ENCODE peak calls at places on chromosomes 5 and 9, in five cellular contexts. One of them, this sample, is unnamed.

GRCh38 chr5:64977779-64978178 is 209.0 kb downstream of the CWC27 start:
- DNase-seq in neural crest cell: no peak
- DNase-seq in foreskin fibroblast: peak; percentile 9
- DNase-seq in HuH-7.5: no peak
- DNase-seq in NCI-H2029: no peak
- DNase-seq in this sample: no peak

GRCh38 chr9:137318976-137319375 is 16.9 kb upstream of the NRARP start:
- DNase-seq in foreskin fibroblast: peak; percentile 53
- DNase-seq in HuH-7.5: peak; percentile 88
- DNase-seq in NCI-H2029: no peak
- DNase-seq in neural crest cell: no peak
- DNase-seq in this sample: no peak

GRCh38 chr9:115327441-115328122 is 209.6 kb upstream of the TNC start:
- DNase-seq in NCI-H2029: no peak
- DNase-seq in foreskin fibroblast: no peak
- DNase-seq in neural crest cell: no peak
- DNase-seq in HuH-7.5: no peak
- DNase-seq in this sample: no peak

GRCh38 chr5:140800816-140801493 is at the start of gene PCDHA3:
- DNase-seq in NCI-H2029: peak; percentile 34
- DNase-seq in neural crest cell: no peak
- DNase-seq in HuH-7.5: no peak
- DNase-seq in foreskin fibroblast: no peak
- DNase-seq in this sample: no peak

GRCh38 chr5:14326035-14326909 is 183.1 kb downstream of the TRIO start:
- DNase-seq in foreskin fibroblast: no peak
- DNase-seq in HuH-7.5: peak; percentile 19
- DNase-seq in neural crest cell: no peak
- DNase-seq in NCI-H2029: no peak
- DNase-seq in this sample: no peak

GRCh38 chr5:59193616-59194319 is 610.9 kb downstream of the RAB3C start:
- DNase-seq in NCI-H2029: no peak
- DNase-seq in foreskin fibroblast: peak; percentile 97
- DNase-seq in HuH-7.5: no peak
- DNase-seq in neural crest cell: no peak
- DNase-seq in this sample: no peak

GRCh38 chr5:74995931-74996330 is 56.4 kb downstream of the GCNT4 start:
- DNase-seq in NCI-H2029: no peak
- DNase-seq in neural crest cell: no peak
- DNase-seq in foreskin fibroblast: no peak
- DNase-seq in HuH-7.5: no peak
- DNase-seq in this sample: no peak

GRCh38 chr9:89440548-89440947 is 57.4 kb downstream of the SEMA4D start:
- DNase-seq in foreskin fibroblast: no peak
- DNase-seq in NCI-H2029: no peak
- DNase-seq in HuH-7.5: no peak
- DNase-seq in neural crest cell: no peak
- DNase-seq in this sample: no peak

GRCh38 chr9:16312116-16312515 is 558.4 kb downstream of the BNC2 start:
- DNase-seq in foreskin fibroblast: no peak
- DNase-seq in NCI-H2029: no peak
- DNase-seq in HuH-7.5: no peak
- DNase-seq in neural crest cell: no peak
- DNase-seq in this sample: no peak

GRCh38 chr5:9765421-9765820 is 135.3 kb upstream of the TAS2R1 start:
- DNase-seq in neural crest cell: no peak
- DNase-seq in NCI-H2029: no peak
- DNase-seq in foreskin fibroblast: peak; percentile 88
- DNase-seq in HuH-7.5: no peak
- DNase-seq in this sample: no peak

GRCh38 chr5:168612996-168613395 is 33.8 kb upstream of the PANK3 start:
- DNase-seq in foreskin fibroblast: no peak
- DNase-seq in HuH-7.5: no peak
- DNase-seq in NCI-H2029: no peak
- DNase-seq in neural crest cell: no peak
- DNase-seq in this sample: no peak

GRCh38 chr5:220008-220407 is 1.9 kb downstream of the SDHA start:
- DNase-seq in neural crest cell: no peak
- DNase-seq in HuH-7.5: no peak
- DNase-seq in NCI-H2029: no peak
- DNase-seq in foreskin fibroblast: no peak
- DNase-seq in this sample: no peak

GRCh38 chr5:92332039-92332438 is 948.9 kb upstream of the ARRDC3 start:
- DNase-seq in HuH-7.5: no peak
- DNase-seq in foreskin fibroblast: peak; percentile 63
- DNase-seq in NCI-H2029: no peak
- DNase-seq in neural crest cell: no peak
- DNase-seq in this sample: no peak

GRCh38 chr9:83708515-83709158 is 879 bp upstream of the UBQLN1 start:
- DNase-seq in HuH-7.5: peak; percentile 67
- DNase-seq in NCI-H2029: no peak
- DNase-seq in foreskin fibroblast: peak; percentile 25
- DNase-seq in neural crest cell: peak; percentile 37
- DNase-seq in this sample: peak; percentile 23

GRCh38 chr5:78574157-78574673 is 74.4 kb downstream of the LHFPL2 start:
- DNase-seq in foreskin fibroblast: peak; percentile 54
- DNase-seq in HuH-7.5: no peak
- DNase-seq in NCI-H2029: no peak
- DNase-seq in neural crest cell: no peak
- DNase-seq in this sample: no peak

GRCh38 chr9:134065720-134066419 is 2.0 kb downstream of the BRD3 start:
- DNase-seq in foreskin fibroblast: peak; percentile 70
- DNase-seq in NCI-H2029: no peak
- DNase-seq in neural crest cell: no peak
- DNase-seq in HuH-7.5: peak; percentile 86
- DNase-seq in this sample: no peak

GRCh38 chr9:79742145-79742820 is 170.5 kb downstream of the TLE4 start:
- DNase-seq in NCI-H2029: no peak
- DNase-seq in HuH-7.5: no peak
- DNase-seq in neural crest cell: no peak
- DNase-seq in foreskin fibroblast: no peak
- DNase-seq in this sample: no peak

GRCh38 chr9:29691758-29692407 is 2118.6 kb upstream of the C9orf72 start:
- DNase-seq in foreskin fibroblast: no peak
- DNase-seq in neural crest cell: peak; percentile 29
- DNase-seq in HuH-7.5: peak; percentile 0
- DNase-seq in NCI-H2029: no peak
- DNase-seq in this sample: peak; percentile 65

GRCh38 chr9:93303258-93303771 is 119.4 kb downstream of the WNK2 start:
- DNase-seq in HuH-7.5: no peak
- DNase-seq in NCI-H2029: no peak
- DNase-seq in neural crest cell: no peak
- DNase-seq in foreskin fibroblast: no peak
- DNase-seq in this sample: no peak

GRCh38 chr9:4170231-4170630 is 129.6 kb downstream of the GLIS3 start:
- DNase-seq in NCI-H2029: no peak
- DNase-seq in neural crest cell: no peak
- DNase-seq in foreskin fibroblast: no peak
- DNase-seq in HuH-7.5: no peak
- DNase-seq in this sample: no peak

GRCh38 chr9:82130331-82131042 is 141.9 kb downstream of the SPATA31D1 start:
- DNase-seq in NCI-H2029: no peak
- DNase-seq in HuH-7.5: no peak
- DNase-seq in neural crest cell: no peak
- DNase-seq in foreskin fibroblast: no peak
- DNase-seq in this sample: no peak

GRCh38 chr9:4538621-4539020 is 48.4 kb downstream of the SLC1A1 start:
- DNase-seq in foreskin fibroblast: no peak
- DNase-seq in HuH-7.5: no peak
- DNase-seq in NCI-H2029: no peak
- DNase-seq in neural crest cell: no peak
- DNase-seq in this sample: no peak

This sample was measured in NT2/D1.